ENCODE peak calls at places on chromosomes 3 and 15, in six cellular contexts. I is iPS-NIHi11; Y is WERI-Rb-1; Q is T-helper 1 cell; Z is activated CD4-positive, alpha-beta T cell treated with anti-CD3 and anti-CD28 coated beads, Interleukin-2, amount 50 U/mL, for 1 hour; G is NCI-H1105 treated with DMSO at 0.1 percent for 48 hours. V is an unnamed sample.

GRCh38 chr3:123678108-123678511 is 93.3 kb upstream of the HACD2 start:
- DNase-seq in Z (no peak), Q (no peak), G (no peak), I (no peak), Y (no peak), V (no peak)

GRCh38 chr15:55403531-55403930 is 4.6 kb downstream of the CCPG1 start:
- DNase-seq in Q (no peak), G (no peak), Z (no peak), Y (no peak), I (no peak), V (no peak)

GRCh38 chr3:17023006-17023664 is 138.4 kb downstream of the PLCL2 start:
- DNase-seq in I (no peak), Z (peak), G (no peak), Y (no peak), Q (peak), V (no peak)

GRCh38 chr3:194715022-194715800 is 29.5 kb downstream of the FAM43A start:
- DNase-seq in I (no peak), Y (no peak), G (no peak), Q (no peak), Z (no peak), V (no peak)

GRCh38 chr15:80095511-80095910 is 36.0 kb downstream of the ZFAND6 start:
- DNase-seq in Q (no peak), Y (no peak), I (no peak), G (no peak), Z (no peak), V (no peak)

GRCh38 chr3:191502583-191502982 is 41.6 kb downstream of the PYDC2 start:
- DNase-seq in I (peak), Z (no peak), Q (no peak), G (no peak), Y (no peak), V (no peak)

GRCh38 chr3:120280026-120280425 is 5.0 kb downstream of the GPR156 start:
- DNase-seq in G (no peak), Q (no peak), I (no peak), Z (no peak), Y (no peak), V (no peak)

GRCh38 chr3:114718071-114718896 is 424.5 kb downstream of the TIGIT start:
- DNase-seq in I (no peak), Y (no peak), Q (no peak), Z (no peak), G (no peak), V (no peak)

GRCh38 chr3:74129611-74130010 is 484.8 kb downstream of the CNTN3 start:
- DNase-seq in I (no peak), G (no peak), Y (no peak), Q (no peak), Z (no peak), V (no peak)

GRCh38 chr3:155512867-155513261 is 219.4 kb upstream of the STRIT1 start:
- DNase-seq in Q (no peak), Y (no peak), I (no peak), Z (no peak), G (no peak), V (no peak)

GRCh38 chr15:59963322-59963721 is 40.8 kb upstream of the FOXB1 start:
- DNase-seq in Q (no peak), Y (no peak), I (no peak), Z (no peak), G (no peak), V (no peak)

GRCh38 chr15:92097473-92098178 is 244.1 kb downstream of the SLCO3A1 start:
- DNase-seq in Z (peak), Q (peak), Y (peak), I (peak), G (peak), V (peak)

V was measured in NCI-H524 treated with DMSO at 0.1 percent for 48 hours.